ENCODE peak calls at places on chromosomes 16 and 17, in seven cellular contexts. B is foreskin keratinocyte, E is neural progenitor cell, O is tibial artery, L is IMR-90, U is tibial nerve, T is stomach. Y is an unnamed sample.

GRCh38 chr17:1635675-1636465 is 7.2 kb upstream of the SLC43A2 start:
- DNase-seq in B (no peak), E (no peak), O (no peak), L (no peak), U (no peak), T (no peak), Y (no peak)

GRCh38 chr16:81627024-81627423 is 152.1 kb upstream of the PLCG2 start:
- DNase-seq in B (peak; percentile 48), E (no peak), O (no peak), L (peak; percentile 68), U (no peak), T (no peak), Y (no peak)

GRCh38 chr17:11331790-11332526 is 90.9 kb downstream of the SHISA6 start:
- DNase-seq in B (no peak), E (peak; percentile 26), O (no peak), L (no peak), U (no peak), T (no peak), Y (no peak)

GRCh38 chr16:79212114-79212791 is 388.3 kb downstream of the MAF start:
- DNase-seq in B (no peak), E (peak; percentile 54), O (no peak), L (no peak), U (no peak), T (no peak), Y (no peak)

GRCh38 chr17:34822007-34822737 is 139.1 kb downstream of the CCT6B start:
- DNase-seq in B (no peak), E (no peak), O (no peak), L (no peak), U (no peak), T (no peak), Y (no peak)

GRCh38 chr17:13030459-13031305 is 12.9 kb upstream of the ELAC2 start:
- DNase-seq in B (peak; percentile 41), E (peak; percentile 63), O (no peak), L (peak; percentile 50), U (peak; percentile 77), T (no peak), Y (peak; percentile 4)

GRCh38 chr17:79042421-79043190 is 18.6 kb downstream of the C1QTNF1 start:
- DNase-seq in B (peak; percentile 44), E (peak; percentile 60), O (no peak), L (peak; percentile 59), U (peak; percentile 74), T (peak; percentile 87), Y (peak; percentile 18)

GRCh38 chr17:16975266-16975651 is 3.3 kb upstream of the TNFRSF13B start:
- DNase-seq in B (no peak), E (no peak), O (no peak), L (no peak), U (no peak), T (no peak), Y (no peak)

GRCh38 chr17:58786586-58787295 is 31.1 kb downstream of the PPM1E start:
- DNase-seq in B (peak; percentile 60), E (no peak), O (no peak), L (peak; percentile 87), U (no peak), T (peak; percentile 41), Y (no peak)

GRCh38 chr17:2343421-2343820 is 6.1 kb downstream of the SGSM2 start:
- DNase-seq in B (peak; percentile 18), E (no peak), O (no peak), L (no peak), U (no peak), T (no peak), Y (no peak)

GRCh38 chr17:78490156-78490555 is 87.0 kb downstream of the DNAH17 start:
- DNase-seq in B (no peak), E (no peak), O (no peak), L (no peak), U (no peak), T (peak; percentile 35), Y (no peak)

GRCh38 chr16:31458073-31458834 is 1.0 kb upstream of the ARMC5 start:
- DNase-seq in B (peak; percentile 56), E (peak; percentile 69), O (peak; percentile 84), L (peak; percentile 45), U (no peak), T (peak; percentile 57), Y (no peak)

GRCh38 chr16:74984194-74984669 is 691 bp downstream of the WDR59 start:
- DNase-seq in B (peak; percentile 12), E (no peak), O (no peak), L (peak; percentile 34), U (no peak), T (no peak), Y (no peak)

GRCh38 chr16:11251525-11252481 is 4.2 kb downstream of the SOCS1 start:
- DNase-seq in B (no peak), E (no peak), O (no peak), L (peak; percentile 91), U (no peak), T (peak; percentile 42), Y (no peak)

GRCh38 chr16:81095653-81095952 is 592 bp downstream of the GCSH start:
- DNase-seq in B (no peak), E (no peak), O (no peak), L (no peak), U (no peak), T (no peak), Y (no peak)

GRCh38 chr16:70602831-70603230 is 43.5 kb upstream of the IL34 start:
- DNase-seq in B (no peak), E (no peak), O (no peak), L (no peak), U (no peak), T (no peak), Y (no peak)

GRCh38 chr17:80761421-80761871 is 216.8 kb downstream of the RPTOR start:
- DNase-seq in B (peak; percentile 87), E (no peak), O (no peak), L (peak; percentile 88), U (no peak), T (no peak), Y (no peak)

GRCh38 chr17:27457405-27457730 is 1.1 kb downstream of the KSR1 start:
- DNase-seq in B (no peak), E (no peak), O (no peak), L (no peak), U (no peak), T (no peak), Y (no peak)

GRCh38 chr16:2040450-2041105 is 7.1 kb downstream of the NTHL1 start:
- DNase-seq in B (no peak), E (no peak), O (no peak), L (no peak), U (no peak), T (no peak), Y (no peak)

GRCh38 chr16:2042666-2043295 is 4.9 kb downstream of the NTHL1 start:
- DNase-seq in B (no peak), E (no peak), O (no peak), L (no peak), U (no peak), T (no peak), Y (no peak)

GRCh38 chr16:2043296-2043979 is 4.2 kb downstream of the NTHL1 start:
- DNase-seq in B (no peak), E (no peak), O (no peak), L (no peak), U (no peak), T (no peak), Y (no peak)

GRCh38 chr16:2043980-2044451 is 3.6 kb downstream of the NTHL1 start:
- DNase-seq in B (no peak), E (no peak), O (no peak), L (no peak), U (no peak), T (peak; percentile 71), Y (no peak)

GRCh38 chr16:2042171-2042570 is 5.5 kb downstream of the NTHL1 start:
- DNase-seq in B (no peak), E (no peak), O (no peak), L (no peak), U (no peak), T (peak; percentile 82), Y (no peak)
- H3K27ac ChIP-seq in B (no peak overlapping the region), E (no peak overlapping the region), O (peak overlapping the region; percentile 12), L (no peak overlapping the region), U (no peak overlapping the region), T (peak overlapping the region; percentile 88), Y (no peak overlapping the region)

GRCh38 chr17:10117085-10117484 is 81.3 kb downstream of the GAS7 start:
- DNase-seq in B (no peak), E (no peak), O (no peak), L (no peak), U (no peak), T (no peak), Y (no peak)
- H3K27ac ChIP-seq in B (no peak overlapping the region), E (no peak overlapping the region), O (no peak overlapping the region), L (no peak overlapping the region), U (peak overlapping the region; percentile 74), T (peak overlapping the region; percentile 43), Y (peak overlapping the region; percentile 9)

GRCh38 chr17:67482784-67483183 is 105.7 kb downstream of the PITPNC1 start:
- DNase-seq in B (no peak), E (no peak), O (no peak), L (no peak), U (no peak), T (no peak), Y (no peak)
- H3K27ac ChIP-seq in B (no peak overlapping the region), E (no peak overlapping the region), O (no peak overlapping the region), L (no peak overlapping the region), U (no peak overlapping the region), T (peak overlapping the region; percentile 10), Y (no peak overlapping the region)

GRCh38 chr17:49890852-49891251 is 43.0 kb upstream of the TAC4 start:
- DNase-seq in B (no peak), E (no peak), O (no peak), L (no peak), U (no peak), T (no peak), Y (no peak)
- H3K27ac ChIP-seq in B (no peak overlapping the region), E (no peak overlapping the region), O (no peak overlapping the region), L (no peak overlapping the region), U (no peak overlapping the region), T (no peak overlapping the region), Y (no peak overlapping the region)

GRCh38 chr17:77185137-77185536 is 44.4 kb downstream of the SEC14L1 start:
- DNase-seq in B (no peak), E (peak; percentile 29), O (no peak), L (no peak), U (no peak), T (no peak), Y (no peak)
- H3K27ac ChIP-seq in B (no peak overlapping the region), E (no peak overlapping the region), O (no peak overlapping the region), L (no peak overlapping the region), U (peak overlapping the region; percentile 37), T (peak overlapping the region; percentile 34), Y (peak overlapping the region; percentile 14)

GRCh38 chr16:56828641-56829040 is 36.4 kb upstream of the SLC12A3 start:
- DNase-seq in B (no peak), E (no peak), O (no peak), L (no peak), U (no peak), T (no peak), Y (no peak)
- H3K27ac ChIP-seq in B (no peak overlapping the region), E (no peak overlapping the region), O (no peak overlapping the region), L (no peak overlapping the region), U (no peak overlapping the region), T (no peak overlapping the region), Y (no peak overlapping the region)

DNA sequence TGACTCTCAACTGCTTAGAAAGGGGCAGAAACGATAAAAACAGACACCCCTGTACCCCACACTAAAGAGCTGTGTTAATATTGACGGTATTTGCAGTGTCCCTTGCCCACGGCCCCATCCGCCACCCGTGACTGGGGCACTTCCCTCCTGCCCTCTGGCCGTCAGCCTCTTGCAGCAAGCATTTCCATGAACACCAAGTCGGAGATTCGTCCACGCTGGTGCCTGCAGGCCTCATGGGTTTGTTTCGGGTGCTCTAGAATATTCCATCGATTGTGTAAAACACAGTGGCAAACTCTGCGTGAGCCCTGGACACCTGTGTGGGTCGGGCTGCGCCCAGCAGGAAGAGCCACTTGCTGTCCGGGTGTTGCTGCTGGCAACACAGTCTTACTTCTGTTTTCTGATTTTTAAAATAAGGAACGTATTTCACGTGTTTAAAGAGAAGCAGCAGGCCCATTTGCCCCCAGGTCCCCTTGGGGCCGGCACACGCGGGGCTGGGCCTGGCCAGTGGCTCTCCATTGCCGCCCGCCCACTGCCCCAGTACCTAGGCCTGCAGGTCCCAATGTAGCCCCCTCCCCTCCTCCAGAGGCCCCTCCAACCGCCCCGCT is 10.1 kb downstream of the CYBC1 start:
- DNase-seq in B (no peak), E (no peak), O (no peak), L (no peak), U (no peak), T (peak; percentile 34), Y (no peak)
- H3K27ac ChIP-seq in B (no peak overlapping the region), E (no peak overlapping the region), O (no peak overlapping the region), L (no peak overlapping the region), U (peak overlapping the region; percentile 86), T (peak overlapping the region; percentile 58), Y (peak overlapping the region; percentile 51)